ENCODE peak calls at places on chromosomes 4 and X, in nine cellular contexts. N is OCI-LY7, A is hepatocyte, L is cardiac fibroblast, D is transverse colon, O is fibroblast of lung, Q is ascending aorta, V is GM10248, M is mammary epithelial cell. I is an unnamed sample.

GRCh38 chrX:19179389-19179788 is 57.1 kb upstream of the ADGRG2 start:
- DNase-seq in N (no peak), A (no peak), L (no peak), D (no peak), O (no peak), Q (no peak), V (no peak), M (no peak), I (no peak)

GRCh38 chrX:9420513-9420912 is 44.3 kb upstream of the TBL1X start:
- DNase-seq in N (no peak), A (no peak), L (no peak), D (no peak), O (no peak), Q (no peak), V (no peak), M (no peak), I (no peak)

GRCh38 chr4:124334119-124334518 is 378.4 kb downstream of the ANKRD50 start:
- DNase-seq in N (peak), A (peak), L (peak), D (no peak), O (peak), Q (no peak), V (no peak), M (peak), I (peak)

GRCh38 chrX:21574793-21575192 is 83.3 kb downstream of the KLHL34 start:
- DNase-seq in N (no peak), A (no peak), L (no peak), D (no peak), O (no peak), Q (no peak), V (no peak), M (no peak), I (no peak)

GRCh38 chr4:78058591-78059523 is 1.7 kb downstream of the FRAS1 start:
- DNase-seq in N (peak), A (peak), L (peak), D (peak), O (peak), Q (no peak), V (peak), M (peak), I (peak)

GRCh38 chrX:123873956-123874355 is 14.1 kb downstream of the XIAP start:
- DNase-seq in N (no peak), A (no peak), L (no peak), D (no peak), O (no peak), Q (no peak), V (no peak), M (no peak), I (no peak)

GRCh38 chrX:21840199-21840557 is 761 bp downstream of the MBTPS2 start:
- DNase-seq in N (peak), A (no peak), L (peak), D (no peak), O (peak), Q (no peak), V (no peak), M (no peak), I (no peak)

GRCh38 chr4:86141166-86141565 is 218.7 kb downstream of the MAPK10 start:
- DNase-seq in N (no peak), A (no peak), L (no peak), D (no peak), O (no peak), Q (no peak), V (no peak), M (no peak), I (no peak)

GRCh38 chr4:54731552-54731951 is 73.8 kb downstream of the KIT start:
- DNase-seq in N (no peak), A (peak), L (no peak), D (no peak), O (no peak), Q (no peak), V (no peak), M (no peak), I (no peak)

GRCh38 chr4:95095352-95095974 is 337.7 kb downstream of the BMPR1B start:
- DNase-seq in N (peak), A (peak), L (peak), D (no peak), O (peak), Q (no peak), V (no peak), M (peak), I (no peak)

GRCh38 chr4:133592106-133592505 is 443.0 kb downstream of the PCDH10 start:
- DNase-seq in N (no peak), A (no peak), L (no peak), D (no peak), O (no peak), Q (no peak), V (no peak), M (no peak), I (no peak)

GRCh38 chr4:46999584-46999983 is 6.2 kb upstream of the GABRA4 start:
- DNase-seq in N (no peak), A (no peak), L (peak), D (no peak), O (peak), Q (no peak), V (no peak), M (no peak), I (no peak)

GRCh38 chr4:57018930-57019329 is 40.2 kb downstream of the POLR2B start:
- DNase-seq in N (no peak), A (no peak), L (peak), D (no peak), O (no peak), Q (no peak), V (no peak), M (no peak), I (no peak)

GRCh38 chr4:94927696-94928095 is 169.9 kb downstream of the BMPR1B start:
- DNase-seq in N (no peak), A (no peak), L (no peak), D (no peak), O (peak), Q (no peak), V (no peak), M (no peak), I (no peak)

GRCh38 chrX:68686684-68687045 is 39.2 kb downstream of the STARD8 start:
- DNase-seq in N (no peak), A (peak), L (peak), D (no peak), O (peak), Q (no peak), V (no peak), M (no peak), I (peak)

GRCh38 chr4:123597586-123597985 is 201.0 kb downstream of the SPRY1 start:
- DNase-seq in N (no peak), A (no peak), L (peak), D (no peak), O (peak), Q (no peak), V (no peak), M (peak), I (no peak)

GRCh38 chr4:154643493-154643892 is 31.0 kb upstream of the FGG start:
- DNase-seq in N (no peak), A (no peak), L (peak), D (no peak), O (no peak), Q (no peak), V (no peak), M (peak), I (no peak)

GRCh38 chrX:150198776-150199175 is 164.3 kb upstream of the MAMLD1 start:
- DNase-seq in N (no peak), A (no peak), L (no peak), D (no peak), O (peak), Q (no peak), V (no peak), M (peak), I (no peak)

GRCh38 chr4:142396279-142396678 is 449.8 kb downstream of the INPP4B start:
- DNase-seq in N (no peak), A (no peak), L (peak), D (no peak), O (peak), Q (no peak), V (no peak), M (peak), I (no peak)

GRCh38 chr4:8641931-8642650 is 49.5 kb downstream of the CPZ start:
- DNase-seq in N (no peak), A (no peak), L (no peak), D (no peak), O (no peak), Q (peak), V (no peak), M (no peak), I (no peak)

GRCh38 chrX:1486749-1487361 is 34.1 kb upstream of the ASMTL start:
- DNase-seq in N (no peak), A (no peak), L (no peak), D (no peak), O (no peak), Q (peak), V (no peak), M (no peak), I (no peak)

GRCh38 chr4:27861802-27862201 is 1001.2 kb downstream of the STIM2 start:
- DNase-seq in N (no peak), A (no peak), L (peak), D (no peak), O (peak), Q (no peak), V (no peak), M (peak), I (no peak)

GRCh38 chr4:123198706-123199105 is 197.9 kb upstream of the SPRY1 start:
- DNase-seq in N (no peak), A (no peak), L (no peak), D (no peak), O (peak), Q (no peak), V (no peak), M (no peak), I (no peak)

GRCh38 chrX:134807039-134807729 is 148.9 kb upstream of the PLAC1 start:
- DNase-seq in N (peak), A (peak), L (peak), D (peak), O (peak), Q (peak), V (peak), M (peak), I (peak)

GRCh38 chr4:10033191-10033881 is 12.0 kb upstream of the SLC2A9 start:
- DNase-seq in N (no peak), A (peak), L (peak), D (no peak), O (peak), Q (peak), V (no peak), M (no peak), I (no peak)

GRCh38 chrX:155899366-155899765 is 18.2 kb downstream of the VAMP7 start:
- DNase-seq in N (no peak), A (no peak), L (no peak), D (no peak), O (no peak), Q (no peak), V (no peak), M (no peak), I (no peak)

GRCh38 chr4:176902710-176903323 is 110.1 kb upstream of the VEGFC start:
- DNase-seq in N (no peak), A (no peak), L (peak), D (no peak), O (peak), Q (no peak), V (peak), M (peak), I (peak)

GRCh38 chrX:110180176-110180927 is 137.5 kb downstream of the AMMECR1 start:
- DNase-seq in N (no peak), A (peak), L (peak), D (no peak), O (peak), Q (no peak), V (no peak), M (peak), I (no peak)

GRCh38 chr4:40448875-40449274 is 113.7 kb downstream of the CHRNA9 start:
- DNase-seq in N (no peak), A (peak), L (no peak), D (peak), O (no peak), Q (no peak), V (no peak), M (no peak), I (no peak)

GRCh38 chr4:56728512-56728911 is 47.4 kb upstream of the HOPX start:
- DNase-seq in N (no peak), A (peak), L (peak), D (peak), O (peak), Q (no peak), V (no peak), M (peak), I (no peak)

GRCh38 chrX:96909291-96909690 is 25.6 kb downstream of the RPA4 start:
- DNase-seq in N (no peak), A (peak), L (peak), D (no peak), O (peak), Q (no peak), V (no peak), M (no peak), I (no peak)

DNA sequence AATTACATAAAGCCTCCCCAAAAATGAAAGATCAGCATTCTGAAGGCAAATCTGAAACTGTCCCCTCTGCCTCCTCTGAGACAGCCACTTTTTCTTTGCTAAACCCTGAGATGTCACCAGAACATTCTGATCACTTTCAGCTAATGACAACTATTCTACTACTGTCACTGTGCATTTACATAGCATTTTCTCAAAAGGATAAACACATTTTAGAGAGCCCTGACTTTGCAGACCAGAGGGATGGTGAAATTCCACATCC is 72.1 kb downstream of the GATB start:
- DNase-seq in N (no peak), A (no peak), L (no peak), D (no peak), O (no peak), Q (no peak), V (no peak), M (no peak), I (no peak)
- TF ChIP-seq CTCF in N (no peak), A (no peak), L (no peak), D (no peak), O (no peak), Q (no peak), V (no peak), M (no peak), I (no peak)

DNA sequence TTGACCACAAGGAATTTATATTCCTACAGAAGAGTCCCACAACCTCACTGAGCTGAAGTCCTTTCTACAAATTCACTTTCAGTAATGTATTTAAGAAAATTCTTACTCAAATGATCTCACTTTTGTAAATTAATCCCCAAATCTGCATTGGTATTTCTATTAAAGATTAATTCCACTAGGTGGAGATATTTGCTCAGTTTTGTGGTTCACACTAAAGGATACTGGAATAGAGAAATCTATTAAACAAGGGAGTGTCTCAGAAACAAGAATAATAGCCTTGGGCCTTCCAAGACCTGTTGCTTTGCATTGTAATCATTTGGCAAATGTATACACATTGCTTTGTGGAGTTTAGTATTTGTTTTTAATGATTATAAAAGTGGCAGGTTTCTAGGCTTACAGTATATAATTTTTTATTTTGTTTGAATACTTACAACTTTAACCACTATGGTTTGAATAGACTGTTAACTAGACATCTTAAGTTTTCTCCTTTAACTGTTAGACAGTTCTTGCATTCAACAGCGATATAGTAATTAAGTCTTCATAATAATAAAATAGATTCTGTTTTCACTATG is 25.9 kb downstream of the CFAP299 start:
- DNase-seq in N (peak), A (peak), L (peak), D (no peak), O (peak), Q (no peak), V (peak), M (peak), I (peak)
- TF ChIP-seq CTCF in N (peak), A (peak), L (no peak), D (peak), O (peak), Q (no peak), V (peak), M (peak), I (no peak)

GRCh38 chr4:14841801-14842748 is 160.2 kb upstream of the CPEB2 start:
- DNase-seq in N (no peak), A (no peak), L (peak), D (peak), O (peak), Q (peak), V (no peak), M (peak), I (no peak)

GRCh38 chr4:14835288-14835687 is 167.0 kb upstream of the CPEB2 start:
- DNase-seq in N (no peak), A (no peak), L (no peak), D (no peak), O (no peak), Q (no peak), V (no peak), M (no peak), I (no peak)

GRCh38 chr4:14834382-14834781 is 167.9 kb upstream of the CPEB2 start:
- DNase-seq in N (no peak), A (no peak), L (no peak), D (no peak), O (no peak), Q (no peak), V (no peak), M (no peak), I (no peak)

GRCh38 chr4:14835708-14836107 is 166.6 kb upstream of the CPEB2 start:
- DNase-seq in N (no peak), A (no peak), L (no peak), D (no peak), O (no peak), Q (no peak), V (no peak), M (no peak), I (no peak)

DNA sequence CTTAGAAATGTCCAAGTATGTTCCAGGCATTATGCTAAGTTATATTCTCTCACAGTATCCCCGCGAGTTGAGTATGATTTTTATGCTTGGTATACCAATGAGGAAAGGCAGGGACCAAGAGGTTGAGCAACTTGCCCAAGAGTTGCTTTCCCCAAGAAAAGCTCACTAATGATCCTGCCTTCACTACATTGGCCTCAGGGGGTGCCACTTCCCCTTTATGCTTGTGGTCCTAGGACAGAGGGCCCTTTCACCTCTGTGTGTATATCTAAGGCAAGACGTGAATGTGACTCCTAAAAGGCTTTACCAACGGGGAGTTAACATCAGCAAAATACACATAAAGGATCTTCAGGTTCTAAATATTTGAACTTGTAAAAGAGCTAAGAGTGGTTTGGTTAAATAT is 164.4 kb upstream of the CPEB2 start:
- DNase-seq in N (peak), A (no peak), L (no peak), D (no peak), O (no peak), Q (no peak), V (no peak), M (no peak), I (no peak)
- TF ChIP-seq CTCF in N (peak), A (no peak), L (no peak), D (no peak), O (no peak), Q (peak), V (no peak), M (no peak), I (no peak)

DNA sequence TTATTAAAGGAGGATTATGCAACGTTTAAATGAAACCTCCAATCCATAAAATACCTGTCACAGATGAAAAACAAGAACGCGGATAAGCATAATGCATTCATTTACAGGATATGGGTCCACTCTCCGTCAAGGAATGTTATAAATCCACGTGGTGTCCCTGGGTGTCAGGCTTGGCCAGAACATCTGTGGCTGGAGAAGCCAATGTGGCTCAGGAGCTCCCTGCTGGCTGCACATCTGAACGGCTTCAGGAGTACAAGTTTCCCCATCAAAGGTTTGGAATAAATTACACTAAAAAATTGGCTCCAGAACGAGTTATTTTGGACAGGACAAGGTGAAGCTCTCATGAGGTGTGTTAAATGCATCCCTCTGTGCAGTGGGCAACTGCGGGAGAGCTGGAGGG is 87.8 kb upstream of the LEF1 start:
- DNase-seq in N (no peak), A (no peak), L (no peak), D (no peak), O (no peak), Q (no peak), V (no peak), M (no peak), I (no peak)
- TF ChIP-seq CTCF in N (no peak), A (no peak), L (no peak), D (no peak), O (no peak), Q (no peak), V (no peak), M (no peak), I (no peak)

GRCh38 chr4:149031399-149031798 is 589.2 kb upstream of the NR3C2 start:
- DNase-seq in N (peak), A (peak), L (peak), D (no peak), O (peak), Q (no peak), V (no peak), M (peak), I (no peak)
- TF ChIP-seq CTCF in N (peak), A (peak), L (peak), D (peak), O (peak), Q (peak), V (peak), M (peak), I (no peak)